ENCODE peak calls at places on chromosomes 1 and 21, in seven cellular contexts. G, E, K, L, M, B and J are unnamed samples.

GRCh38 chr1:29789910-29790247 is 553.6 kb downstream of the PTPRU start:
- DNase-seq in G (no peak), E (no peak), K (no peak), L (no peak), M (no peak), B (no peak), J (no peak)

GRCh38 chr21:32907521-32907920 is 118.2 kb upstream of the OLIG2 start:
- DNase-seq in G (no peak), E (no peak), K (no peak), L (no peak), M (no peak), B (no peak), J (no peak)

GRCh38 chr1:111516008-111516535 is 12.6 kb upstream of the ADORA3 start:
- DNase-seq in G (peak; percentile 76), E (peak; percentile 93), K (peak; percentile 82), L (peak; percentile 79), M (peak; percentile 82), B (peak; percentile 33), J (peak; percentile 44)

GRCh38 chr1:13950637-13951036 is 250.6 kb downstream of the PRDM2 start:
- DNase-seq in G (no peak), E (peak; percentile 76), K (no peak), L (no peak), M (no peak), B (no peak), J (no peak)

GRCh38 chr1:236536540-236536939 is 12.8 kb downstream of the LGALS8 start:
- DNase-seq in G (no peak), E (peak; percentile 37), K (no peak), L (no peak), M (no peak), B (no peak), J (no peak)

GRCh38 chr1:10599194-10599861 is 124.6 kb downstream of the PEX14 start:
- DNase-seq in G (peak; percentile 93), E (no peak), K (no peak), L (no peak), M (peak; percentile 44), B (no peak), J (peak; percentile 87)

GRCh38 chr1:173506437-173506836 is 29.3 kb downstream of the PRDX6 start:
- DNase-seq in G (no peak), E (peak; percentile 66), K (no peak), L (no peak), M (no peak), B (no peak), J (peak; percentile 42)

GRCh38 chr1:115624859-115625258 is 16.9 kb upstream of the VANGL1 start:
- DNase-seq in G (no peak), E (no peak), K (no peak), L (no peak), M (no peak), B (no peak), J (peak; percentile 36)

GRCh38 chr21:46634966-46635323 is 529 bp upstream of the PRMT2 start:
- DNase-seq in G (peak; percentile 87), E (peak; percentile 95), K (no peak), L (no peak), M (peak; percentile 91), B (peak; percentile 66), J (peak; percentile 74)

GRCh38 chr1:46396429-46397398 is 2.6 kb downstream of the FAAH start:
- DNase-seq in G (no peak), E (no peak), K (no peak), L (no peak), M (peak; percentile 24), B (no peak), J (peak; percentile 54)

GRCh38 chr1:951364-951763 is 7.7 kb downstream of the NOC2L start:
- DNase-seq in G (no peak), E (peak; percentile 75), K (no peak), L (no peak), M (peak; percentile 39), B (no peak), J (no peak)

GRCh38 chr1:56578664-56578962 is 750 bp downstream of the PLPP3 start:
- DNase-seq in G (no peak), E (no peak), K (no peak), L (peak; percentile 70), M (no peak), B (no peak), J (no peak)

GRCh38 chr21:42744520-42745445 is 91.4 kb downstream of the PDE9A start:
- DNase-seq in G (no peak), E (no peak), K (peak; percentile 44), L (no peak), M (no peak), B (no peak), J (no peak)

GRCh38 chr1:30765610-30766434 is 8.2 kb upstream of the LAPTM5 start:
- DNase-seq in G (no peak), E (no peak), K (no peak), L (peak; percentile 55), M (no peak), B (no peak), J (no peak)

GRCh38 chr1:1599919-1600860 is at the start of gene FNDC10:
- DNase-seq in G (no peak), E (peak; percentile 69), K (peak; percentile 60), L (no peak), M (no peak), B (no peak), J (no peak)

GRCh38 chr1:153611356-153611755 is 1.6 kb downstream of the S100A16 start:
- DNase-seq in G (no peak), E (no peak), K (no peak), L (no peak), M (no peak), B (no peak), J (peak; percentile 56)

GRCh38 chr1:153609585-153609907 is 3.4 kb downstream of the S100A16 start:
- DNase-seq in G (no peak), E (no peak), K (no peak), L (no peak), M (no peak), B (no peak), J (no peak)

GRCh38 chr1:153612111-153612754 is 704 bp downstream of the S100A16 start:
- DNase-seq in G (no peak), E (no peak), K (no peak), L (no peak), M (no peak), B (no peak), J (peak; percentile 33)

GRCh38 chr1:153610334-153611023 is 2.5 kb downstream of the S100A16 start:
- DNase-seq in G (peak; percentile 62), E (no peak), K (no peak), L (no peak), M (no peak), B (no peak), J (peak; percentile 69)

GRCh38 chr1:153611024-153611352 is 1.9 kb downstream of the S100A16 start:
- DNase-seq in G (peak; percentile 72), E (no peak), K (no peak), L (no peak), M (no peak), B (no peak), J (peak; percentile 92)
- H3K4me3 ChIP-seq in G (peak overlapping the region; percentile 92), E (no peak overlapping the region), K (peak overlapping the region; percentile 71), L (no peak overlapping the region), M (peak overlapping the region; percentile 71), B (peak overlapping the region; percentile 90), J (peak overlapping the region; percentile 100)

DNA sequence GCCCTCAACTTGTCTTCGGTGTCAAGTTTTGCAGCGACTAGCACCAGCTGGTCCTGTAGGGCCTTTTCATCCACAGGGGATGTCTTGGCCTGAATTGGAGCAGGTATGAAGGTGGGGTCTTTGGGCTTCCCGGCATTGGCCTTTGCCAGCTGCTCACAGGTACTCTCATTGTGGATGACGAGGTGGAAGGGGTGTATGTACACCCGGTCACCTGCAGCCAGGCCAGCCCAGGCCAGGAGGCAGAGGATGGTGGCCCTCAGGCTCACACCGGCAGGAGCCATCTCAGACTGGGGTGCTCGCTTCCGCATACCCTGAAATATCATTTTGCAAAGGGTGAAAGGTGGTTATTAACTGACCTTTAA is 3.4 kb downstream of the AGT start:
- DNase-seq in G (no peak), E (no peak), K (no peak), L (no peak), M (no peak), B (no peak), J (no peak)
- TF ChIP-seq CTCF in G (no peak), E (no peak), K (no peak), L (no peak), M (no peak), B (no peak), J (no peak)

GRCh38 chr1:36162680-36163079 is 6.7 kb downstream of the MAP7D1 start:
- DNase-seq in G (no peak), E (no peak), K (no peak), L (no peak), M (no peak), B (no peak), J (no peak)

GRCh38 chr1:36159614-36160387 is 3.8 kb downstream of the MAP7D1 start:
- DNase-seq in G (no peak), E (no peak), K (no peak), L (no peak), M (no peak), B (no peak), J (no peak)

GRCh38 chr1:36160388-36160948 is 4.5 kb downstream of the MAP7D1 start:
- DNase-seq in G (no peak), E (no peak), K (no peak), L (no peak), M (no peak), B (no peak), J (no peak)

GRCh38 chr1:36161656-36162531 is 5.9 kb downstream of the MAP7D1 start:
- DNase-seq in G (peak; percentile 64), E (peak; percentile 49), K (no peak), L (peak; percentile 72), M (peak; percentile 29), B (no peak), J (peak; percentile 98)

DNA sequence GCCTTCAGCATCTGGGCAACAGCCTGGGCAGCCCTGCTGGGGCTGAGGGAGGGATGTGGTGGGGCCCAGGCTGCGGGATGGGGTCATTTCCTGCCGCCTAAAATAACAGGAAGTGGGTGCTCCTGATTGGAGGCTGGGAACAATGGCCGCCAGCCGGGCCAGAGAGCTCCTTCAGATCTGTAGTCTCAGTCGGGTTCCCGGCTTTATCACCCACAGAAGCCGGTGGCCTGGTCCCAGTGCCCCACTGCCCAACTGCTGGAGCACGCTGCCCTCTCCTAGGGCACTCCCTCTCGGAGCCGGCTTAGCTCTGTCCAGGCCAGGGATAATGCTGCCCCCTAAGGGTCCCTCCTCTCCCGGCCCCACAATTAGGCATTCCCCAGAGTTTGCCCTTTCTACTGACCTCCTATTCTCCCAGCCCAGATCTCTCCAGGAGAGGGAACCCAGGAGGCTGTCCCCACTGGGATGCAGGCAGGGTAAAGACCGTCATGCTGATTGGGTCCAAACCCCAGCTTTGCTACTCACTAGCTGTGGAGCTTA is 5.1 kb downstream of the MAP7D1 start:
- DNase-seq in G (peak; percentile 72), E (peak; percentile 87), K (peak; percentile 85), L (peak; percentile 79), M (peak; percentile 75), B (no peak), J (peak; percentile 64)
- H3K4me3 ChIP-seq in G (peak overlapping the region; percentile 61), E (peak overlapping the region; percentile 61), K (peak overlapping the region; percentile 50), L (peak overlapping the region; percentile 62), M (peak overlapping the region; percentile 30), B (peak overlapping the region; percentile 52), J (peak overlapping the region; percentile 39)

GRCh38 chr1:190439447-190439846 is 38.2 kb downstream of the BRINP3 start:
- DNase-seq in G (no peak), E (no peak), K (no peak), L (no peak), M (no peak), B (no peak), J (no peak)

DNA sequence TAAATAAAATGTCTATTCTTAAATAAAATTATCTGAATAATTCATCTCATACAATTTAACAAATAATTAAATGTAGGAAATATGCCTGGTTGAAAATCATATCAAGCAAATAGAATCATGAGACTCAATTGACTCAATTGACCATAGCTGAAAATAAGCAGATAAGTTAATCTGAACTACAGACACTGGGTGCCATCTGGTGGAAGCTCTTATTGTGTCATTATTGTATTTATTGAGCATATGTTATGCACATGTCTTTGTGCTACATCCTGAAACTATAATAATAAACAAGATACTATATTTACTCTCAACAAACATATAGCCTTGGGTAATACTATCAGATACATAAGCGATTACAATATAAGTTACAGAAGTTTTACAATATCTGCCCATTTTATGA is 41.0 kb downstream of the BRINP3 start:
- DNase-seq in G (peak; percentile 36), E (no peak), K (no peak), L (no peak), M (peak; percentile 42), B (peak; percentile 9), J (peak; percentile 43)
- TF ChIP-seq CTCF in G (no peak), E (peak; percentile 37), K (no peak), L (no peak), M (no peak), B (no peak), J (peak; percentile 35)